ENCODE peak calls at places on chromosome 17, in five cellular contexts. V is cardiac muscle cell; F is stimulated activated CD4-positive, alpha-beta T cell treated with anti-CD3 and anti-CD28 coated beads, Interleukin-15, amount 100 ng/mL, for 48 hours; E is NCI-H1436; J is HS-5. I is an unnamed sample.

GRCh38 chr17:29109477-29110371 is 66.8 kb downstream of the PIPOX start:
- DNase-seq in E (no peak), F (no peak), J (no peak), V (no peak), I (no peak)

GRCh38 chr17:28521296-28522085 is 15.3 kb downstream of the FOXN1 start:
- DNase-seq in E (no peak), F (no peak), J (no peak), V (peak; percentile 46), I (peak; percentile 78)

GRCh38 chr17:7293131-7293557 is 1.3 kb downstream of the YBX2 start:
- DNase-seq in J (no peak), V (no peak), F (no peak), E (no peak), I (no peak)

GRCh38 chr17:41710472-41711090 is 1.6 kb upstream of the GAST start:
- DNase-seq in F (peak; percentile 20), V (no peak), E (peak; percentile 99), J (no peak), I (no peak)

GRCh38 chr17:76541739-76542450 is 2.1 kb downstream of the PRCD start:
- DNase-seq in F (no peak), V (no peak), J (no peak), E (no peak), I (no peak)

GRCh38 chr17:81404557-81405165 is 9.4 kb downstream of the BAHCC1 start:
- DNase-seq in E (no peak), J (no peak), F (no peak), V (peak; percentile 66), I (peak; percentile 34)

GRCh38 chr17:29569245-29569950 is 897 bp downstream of the TP53I13 start:
- DNase-seq in J (no peak), E (no peak), V (no peak), F (no peak), I (peak; percentile 47)

GRCh38 chr17:40854175-40854814 is 12.7 kb downstream of the KRT12 start:
- DNase-seq in F (no peak), J (peak; percentile 75), V (no peak), E (no peak), I (no peak)

I was measured in SJCRH30.